ENCODE peak calls at places on chromosomes 3 and 15, in four cellular contexts. One of them, this sample, is unnamed.

GRCh38 chr15:57740048-57740447 is 33.5 kb downstream of the POLR2M start:
- DNase-seq in lung: no peak
- DNase-seq in nephron progenitor cell: no peak
- DNase-seq in activated T-helper 1 cell treated with Interleukin-2 at 50 U/mL for 16 hours: no peak
- DNase-seq in this sample: no peak

GRCh38 chr15:69762373-69763148 is 309.9 kb downstream of the RPLP1 start:
- DNase-seq in lung: no peak
- DNase-seq in nephron progenitor cell: no peak
- DNase-seq in activated T-helper 1 cell treated with Interleukin-2 at 50 U/mL for 16 hours: no peak
- DNase-seq in this sample: no peak

GRCh38 chr3:10392244-10392643 is 71.3 kb upstream of the SEC13 start:
- DNase-seq in lung: no peak
- DNase-seq in nephron progenitor cell: no peak
- DNase-seq in activated T-helper 1 cell treated with Interleukin-2 at 50 U/mL for 16 hours: no peak
- DNase-seq in this sample: no peak

GRCh38 chr3:53083949-53084309 is 38.1 kb upstream of the SFMBT1 start:
- DNase-seq in lung: no peak
- DNase-seq in nephron progenitor cell: no peak
- DNase-seq in activated T-helper 1 cell treated with Interleukin-2 at 50 U/mL for 16 hours: no peak
- DNase-seq in this sample: no peak

GRCh38 chr3:183123891-183124290 is 24.6 kb upstream of the MCCC1 start:
- DNase-seq in lung: no peak
- DNase-seq in nephron progenitor cell: no peak
- DNase-seq in activated T-helper 1 cell treated with Interleukin-2 at 50 U/mL for 16 hours: no peak
- DNase-seq in this sample: no peak

GRCh38 chr3:133531981-133532380 is 41.5 kb upstream of the CDV3 start:
- DNase-seq in lung: no peak
- DNase-seq in nephron progenitor cell: no peak
- DNase-seq in activated T-helper 1 cell treated with Interleukin-2 at 50 U/mL for 16 hours: no peak
- DNase-seq in this sample: no peak

GRCh38 chr15:101170568-101171350 is 81.1 kb downstream of the CHSY1 start:
- DNase-seq in lung: no peak
- DNase-seq in nephron progenitor cell: no peak
- DNase-seq in activated T-helper 1 cell treated with Interleukin-2 at 50 U/mL for 16 hours: no peak
- DNase-seq in this sample: no peak

GRCh38 chr3:126051741-126052140 is 32.2 kb downstream of the SLC41A3 start:
- DNase-seq in lung: peak
- DNase-seq in nephron progenitor cell: no peak
- DNase-seq in activated T-helper 1 cell treated with Interleukin-2 at 50 U/mL for 16 hours: no peak
- DNase-seq in this sample: no peak

GRCh38 chr3:98560911-98561310 is 29.1 kb downstream of the GPR15 start:
- DNase-seq in lung: no peak
- DNase-seq in nephron progenitor cell: no peak
- DNase-seq in activated T-helper 1 cell treated with Interleukin-2 at 50 U/mL for 16 hours: no peak
- DNase-seq in this sample: no peak

GRCh38 chr3:74281705-74282104 is 332.8 kb downstream of the CNTN3 start:
- DNase-seq in lung: no peak
- DNase-seq in nephron progenitor cell: no peak
- DNase-seq in activated T-helper 1 cell treated with Interleukin-2 at 50 U/mL for 16 hours: no peak
- DNase-seq in this sample: no peak

GRCh38 chr3:151553873-151554272 is 93.0 kb upstream of the IGSF10 start:
- DNase-seq in lung: no peak
- DNase-seq in nephron progenitor cell: no peak
- DNase-seq in activated T-helper 1 cell treated with Interleukin-2 at 50 U/mL for 16 hours: no peak
- DNase-seq in this sample: no peak

GRCh38 chr3:171459942-171460225 is 321 bp downstream of the TNIK start:
- DNase-seq in lung: no peak
- DNase-seq in nephron progenitor cell: no peak
- DNase-seq in activated T-helper 1 cell treated with Interleukin-2 at 50 U/mL for 16 hours: no peak
- DNase-seq in this sample: no peak

GRCh38 chr3:187669675-187670504 is at the start of gene SST:
- DNase-seq in lung: peak
- DNase-seq in nephron progenitor cell: peak
- DNase-seq in activated T-helper 1 cell treated with Interleukin-2 at 50 U/mL for 16 hours: no peak
- DNase-seq in this sample: peak

GRCh38 chr15:39486546-39487081 is 94.3 kb upstream of the THBS1 start:
- DNase-seq in lung: no peak
- DNase-seq in nephron progenitor cell: no peak
- DNase-seq in activated T-helper 1 cell treated with Interleukin-2 at 50 U/mL for 16 hours: no peak
- DNase-seq in this sample: no peak

GRCh38 chr3:195255176-195255500 is 15.8 kb downstream of the XXYLT1 start:
- DNase-seq in lung: peak
- DNase-seq in nephron progenitor cell: no peak
- DNase-seq in activated T-helper 1 cell treated with Interleukin-2 at 50 U/mL for 16 hours: no peak
- DNase-seq in this sample: no peak

GRCh38 chr15:80609512-80609946 is 85.6 kb upstream of the ABHD17C start:
- DNase-seq in lung: no peak
- DNase-seq in nephron progenitor cell: no peak
- DNase-seq in activated T-helper 1 cell treated with Interleukin-2 at 50 U/mL for 16 hours: no peak
- DNase-seq in this sample: no peak

GRCh38 chr3:158672293-158673176 is at the start of gene LXN:
- DNase-seq in lung: peak
- DNase-seq in nephron progenitor cell: peak
- DNase-seq in activated T-helper 1 cell treated with Interleukin-2 at 50 U/mL for 16 hours: peak
- DNase-seq in this sample: peak

GRCh38 chr3:151169700-151170224 is 33.3 kb downstream of the GPR171 start:
- DNase-seq in lung: peak
- DNase-seq in nephron progenitor cell: no peak
- DNase-seq in activated T-helper 1 cell treated with Interleukin-2 at 50 U/mL for 16 hours: no peak
- DNase-seq in this sample: peak

This sample was measured in transverse colon.